ENCODE peak calls at places on chromosomes 13 and 19, in four cellular contexts. One of them, this sample, is unnamed.

GRCh38 chr19:13208131-13208963 is 58.1 kb downstream of the IER2 start:
- DNase-seq in AG04450: peak
- DNase-seq in fibroblast of lung: peak
- DNase-seq in uterus: peak
- DNase-seq in this sample: peak

GRCh38 chr19:58001895-58002369 is 688 bp downstream of the ZNF606 start:
- DNase-seq in AG04450: no peak
- DNase-seq in fibroblast of lung: peak
- DNase-seq in uterus: no peak
- DNase-seq in this sample: no peak

GRCh38 chr19:16185925-16186234 is 670 bp downstream of the FAM32A start:
- DNase-seq in fibroblast of lung: no peak
- DNase-seq in AG04450: no peak
- DNase-seq in uterus: no peak
- DNase-seq in this sample: no peak

GRCh38 chr13:107347641-107348369 is 779.9 kb upstream of the ARGLU1 start:
- DNase-seq in AG04450: no peak
- DNase-seq in uterus: peak
- DNase-seq in fibroblast of lung: peak
- DNase-seq in this sample: no peak

GRCh38 chr19:42250666-42251531 is 4.0 kb downstream of the ERF start:
- DNase-seq in uterus: peak
- DNase-seq in fibroblast of lung: peak
- DNase-seq in AG04450: no peak
- DNase-seq in this sample: no peak

GRCh38 chr13:49584771-49585182 is 581 bp downstream of the RCBTB1 start:
- DNase-seq in AG04450: no peak
- DNase-seq in uterus: no peak
- DNase-seq in fibroblast of lung: no peak
- DNase-seq in this sample: no peak

GRCh38 chr13:41699759-41700158 is 242.4 kb downstream of the RGCC start:
- DNase-seq in uterus: no peak
- DNase-seq in fibroblast of lung: no peak
- DNase-seq in AG04450: no peak
- DNase-seq in this sample: no peak

GRCh38 chr19:52200044-52200443 is 10.2 kb downstream of the PPP2R1A start:
- DNase-seq in uterus: peak
- DNase-seq in AG04450: peak
- DNase-seq in fibroblast of lung: peak
- DNase-seq in this sample: no peak

GRCh38 chr13:52156724-52157251 is 2.6 kb downstream of the NEK3 start:
- DNase-seq in uterus: no peak
- DNase-seq in AG04450: no peak
- DNase-seq in fibroblast of lung: no peak
- DNase-seq in this sample: no peak

GRCh38 chr19:33052352-33052972 is 12.2 kb downstream of the RHPN2 start:
- DNase-seq in uterus: peak
- DNase-seq in AG04450: no peak
- DNase-seq in fibroblast of lung: peak
- DNase-seq in this sample: no peak

GRCh38 chr13:32824671-32825070 is 191.6 kb upstream of the KL start:
- DNase-seq in AG04450: peak
- DNase-seq in fibroblast of lung: peak
- DNase-seq in uterus: no peak
- DNase-seq in this sample: no peak

GRCh38 chr19:10471909-10472308 is 31.2 kb downstream of the KEAP1 start:
- DNase-seq in uterus: no peak
- DNase-seq in AG04450: no peak
- DNase-seq in fibroblast of lung: peak
- DNase-seq in this sample: no peak

GRCh38 chr19:38862321-38863059 is 12.7 kb upstream of the HNRNPL start:
- DNase-seq in uterus: peak
- DNase-seq in fibroblast of lung: peak
- DNase-seq in AG04450: no peak
- DNase-seq in this sample: no peak

GRCh38 chr13:113109151-113110047 is 3.8 kb downstream of the F7 start:
- DNase-seq in fibroblast of lung: no peak
- DNase-seq in AG04450: no peak
- DNase-seq in uterus: no peak
- DNase-seq in this sample: peak

GRCh38 chr13:57311009-57311586 is 144.1 kb downstream of the PRR20E start:
- DNase-seq in uterus: no peak
- DNase-seq in fibroblast of lung: no peak
- DNase-seq in AG04450: no peak
- DNase-seq in this sample: no peak

GRCh38 chr13:70339738-70340137 is 231.5 kb upstream of the KLHL1 start:
- DNase-seq in uterus: no peak
- DNase-seq in fibroblast of lung: no peak
- DNase-seq in AG04450: no peak
- DNase-seq in this sample: peak

GRCh38 chr13:48132961-48133360 is 38.1 kb upstream of the MED4 start:
- DNase-seq in fibroblast of lung: no peak
- DNase-seq in uterus: no peak
- DNase-seq in AG04450: no peak
- DNase-seq in this sample: no peak

GRCh38 chr19:41031926-41032325 is 40.8 kb downstream of the CYP2B6 start:
- DNase-seq in fibroblast of lung: no peak
- DNase-seq in uterus: no peak
- DNase-seq in AG04450: no peak
- DNase-seq in this sample: no peak

GRCh38 chr19:13833330-13834265 is 38.4 kb downstream of the ZSWIM4 start:
- DNase-seq in fibroblast of lung: peak
- DNase-seq in AG04450: peak
- DNase-seq in uterus: peak
- DNase-seq in this sample: peak

GRCh38 chr13:46392967-46393366 is 5.9 kb upstream of the RUBCNL start:
- DNase-seq in uterus: no peak
- DNase-seq in fibroblast of lung: no peak
- DNase-seq in AG04450: no peak
- DNase-seq in this sample: no peak

GRCh38 chr19:48745208-48745995 is 1.3 kb downstream of the IZUMO1 start:
- DNase-seq in AG04450: no peak
- DNase-seq in fibroblast of lung: peak
- DNase-seq in uterus: no peak
- DNase-seq in this sample: peak

GRCh38 chr13:55437162-55437561 is 1703.6 kb upstream of the PRR20A start:
- DNase-seq in uterus: no peak
- DNase-seq in fibroblast of lung: no peak
- DNase-seq in AG04450: no peak
- DNase-seq in this sample: no peak

GRCh38 chr13:89831157-89831556 is 1516.3 kb upstream of the MIR17HG start:
- DNase-seq in uterus: no peak
- DNase-seq in AG04450: no peak
- DNase-seq in fibroblast of lung: no peak
- DNase-seq in this sample: no peak

GRCh38 chr13:40179882-40180281 is 486.6 kb downstream of the FOXO1 start:
- DNase-seq in fibroblast of lung: no peak
- DNase-seq in AG04450: no peak
- DNase-seq in uterus: no peak
- DNase-seq in this sample: no peak

GRCh38 chr19:32688315-32688714 is 3.3 kb upstream of the NUDT19 start:
- DNase-seq in AG04450: no peak
- DNase-seq in uterus: no peak
- DNase-seq in fibroblast of lung: no peak
- DNase-seq in this sample: no peak

GRCh38 chr13:75687145-75687763 is 51.1 kb downstream of the LMO7 start:
- DNase-seq in uterus: no peak
- DNase-seq in fibroblast of lung: peak
- DNase-seq in AG04450: no peak
- DNase-seq in this sample: no peak

GRCh38 chr13:93080587-93080986 is 146.0 kb upstream of the GPC6 start:
- DNase-seq in fibroblast of lung: peak
- DNase-seq in AG04450: no peak
- DNase-seq in uterus: no peak
- DNase-seq in this sample: no peak

GRCh38 chr13:94431569-94431968 is 47.9 kb downstream of the DCT start:
- DNase-seq in AG04450: no peak
- DNase-seq in uterus: no peak
- DNase-seq in fibroblast of lung: peak
- DNase-seq in this sample: no peak

GRCh38 chr13:22050951-22051563 is 380.2 kb downstream of the FGF9 start:
- DNase-seq in uterus: no peak
- DNase-seq in AG04450: no peak
- DNase-seq in fibroblast of lung: no peak
- DNase-seq in this sample: no peak

GRCh38 chr19:55670280-55671053 is 4.6 kb upstream of the EPN1 start:
- DNase-seq in fibroblast of lung: no peak
- DNase-seq in AG04450: no peak
- DNase-seq in uterus: no peak
- DNase-seq in this sample: no peak

GRCh38 chr19:31874313-31874712 is 471.1 kb upstream of the ZNF507 start:
- DNase-seq in AG04450: no peak
- DNase-seq in uterus: no peak
- DNase-seq in fibroblast of lung: no peak
- DNase-seq in this sample: no peak

GRCh38 chr13:46679369-46680180 is 117.4 kb downstream of the ESD start:
- DNase-seq in AG04450: no peak
- DNase-seq in fibroblast of lung: peak
- DNase-seq in uterus: peak
- DNase-seq in this sample: no peak

GRCh38 chr13:107209811-107210210 is 641.9 kb upstream of the ARGLU1 start:
- DNase-seq in fibroblast of lung: peak
- DNase-seq in uterus: no peak
- DNase-seq in AG04450: no peak
- DNase-seq in this sample: no peak

GRCh38 chr19:16018801-16019551 is 57.3 kb upstream of the TPM4 start:
- DNase-seq in AG04450: no peak
- DNase-seq in fibroblast of lung: no peak
- DNase-seq in uterus: no peak
- DNase-seq in this sample: no peak

GRCh38 chr19:13012690-13013608 is 17.7 kb downstream of the NFIX start:
- DNase-seq in uterus: peak
- DNase-seq in fibroblast of lung: peak
- DNase-seq in AG04450: no peak
- DNase-seq in this sample: no peak

GRCh38 chr13:95150555-95150954 is 150.7 kb downstream of the ABCC4 start:
- DNase-seq in fibroblast of lung: no peak
- DNase-seq in uterus: no peak
- DNase-seq in AG04450: no peak
- DNase-seq in this sample: no peak

GRCh38 chr19:807627-808175 is 10.4 kb downstream of the PTBP1 start:
- DNase-seq in fibroblast of lung: no peak
- DNase-seq in AG04450: no peak
- DNase-seq in uterus: no peak
- DNase-seq in this sample: no peak

GRCh38 chr19:805161-805561 is 7.9 kb downstream of the PTBP1 start:
- DNase-seq in AG04450: no peak
- DNase-seq in fibroblast of lung: no peak
- DNase-seq in uterus: no peak
- DNase-seq in this sample: no peak

GRCh38 chr19:808176-808741 is 11.0 kb downstream of the PTBP1 start:
- DNase-seq in fibroblast of lung: no peak
- DNase-seq in AG04450: no peak
- DNase-seq in uterus: no peak
- DNase-seq in this sample: no peak

GRCh38 chr19:805600-806550 is 8.6 kb downstream of the PTBP1 start:
- DNase-seq in uterus: no peak
- DNase-seq in fibroblast of lung: no peak
- DNase-seq in AG04450: no peak
- DNase-seq in this sample: no peak

DNA sequence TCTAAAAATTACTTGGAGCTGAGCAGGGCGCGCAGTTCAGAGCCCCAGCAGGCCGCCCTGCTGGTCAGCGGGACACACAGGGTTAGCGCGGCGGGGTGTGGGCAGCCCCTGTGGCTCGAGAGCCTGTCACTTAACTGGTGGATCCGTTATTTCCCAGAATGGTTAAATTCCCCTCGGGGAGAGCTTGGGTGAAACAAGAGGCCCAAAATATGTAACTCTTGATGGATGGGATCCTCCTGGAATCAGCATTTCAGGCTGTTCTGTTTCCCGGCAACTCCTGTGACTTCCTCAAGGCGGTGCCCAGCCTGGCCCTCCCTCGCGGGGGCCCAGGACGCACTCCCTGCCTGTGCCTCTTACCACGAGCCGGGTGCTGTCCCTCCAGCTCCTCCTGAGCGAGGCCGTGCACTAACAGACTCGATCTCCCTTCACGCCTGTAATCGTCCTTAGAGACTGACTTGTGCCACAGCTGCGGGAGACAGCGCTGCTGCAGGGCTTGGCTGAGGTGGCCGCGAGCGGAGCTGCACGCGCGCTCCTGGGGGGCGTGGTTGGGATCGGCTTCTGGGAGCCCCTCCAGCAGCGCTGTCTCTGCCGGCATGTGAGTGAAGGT is 9.7 kb downstream of the PTBP1 start:
- DNase-seq in fibroblast of lung: no peak
- DNase-seq in AG04450: no peak
- DNase-seq in uterus: no peak
- DNase-seq in this sample: no peak
- TF ChIP-seq CTCF in fibroblast of lung: no peak
- TF ChIP-seq CTCF in AG04450: no peak
- TF ChIP-seq CTCF in uterus: no peak
- TF ChIP-seq CTCF in this sample: no peak

GRCh38 chr19:3708207-3708931 is at the start of gene TJP3:
- DNase-seq in fibroblast of lung: no peak
- DNase-seq in uterus: no peak
- DNase-seq in AG04450: no peak
- DNase-seq in this sample: no peak
- TF ChIP-seq CTCF in fibroblast of lung: no peak
- TF ChIP-seq CTCF in uterus: no peak
- TF ChIP-seq CTCF in AG04450: no peak
- TF ChIP-seq CTCF in this sample: no peak

GRCh38 chr13:36822786-36823185 is 3.8 kb downstream of the RFXAP start:
- DNase-seq in AG04450: no peak
- DNase-seq in uterus: no peak
- DNase-seq in fibroblast of lung: no peak
- DNase-seq in this sample: no peak
- TF ChIP-seq CTCF in AG04450: no peak
- TF ChIP-seq CTCF in uterus: no peak
- TF ChIP-seq CTCF in fibroblast of lung: no peak
- TF ChIP-seq CTCF in this sample: no peak

DNA sequence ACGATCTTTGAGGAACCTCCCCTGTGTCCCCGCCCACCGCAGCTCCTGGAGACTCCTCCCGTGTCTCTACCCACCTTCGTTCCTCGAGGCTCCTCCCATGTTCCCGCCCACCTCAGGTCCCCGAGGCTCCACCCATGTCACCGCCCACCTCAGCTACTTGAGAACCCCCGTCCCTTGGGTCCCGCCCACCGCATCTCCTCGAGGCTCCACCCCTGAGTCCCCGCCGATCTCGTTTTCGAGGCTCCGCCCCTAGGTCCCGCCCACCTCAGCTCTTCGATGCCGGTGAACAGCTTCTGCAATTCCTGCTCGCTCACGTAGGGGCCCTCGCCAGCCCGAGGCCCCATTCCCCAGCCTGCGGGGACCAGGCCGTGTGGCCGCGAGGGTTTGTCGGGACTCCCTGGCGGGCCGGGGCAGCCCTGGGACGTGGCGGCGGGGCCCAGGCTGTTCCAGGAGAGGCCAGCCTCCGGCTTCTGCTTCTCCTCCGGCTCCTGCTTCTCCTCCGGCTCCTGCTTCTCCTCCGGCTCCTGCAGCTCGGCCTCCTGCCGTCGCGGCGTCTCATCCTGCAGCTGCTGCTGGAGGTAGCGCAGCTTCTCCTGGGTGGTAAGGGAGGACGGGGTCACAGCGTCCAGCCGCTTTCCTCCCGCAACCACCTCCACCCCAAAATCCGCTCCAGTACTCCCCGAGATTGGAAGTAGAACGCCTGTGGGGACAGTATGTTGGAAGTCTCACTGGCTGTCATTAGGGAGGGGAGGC is 16.7 kb downstream of the TSKS start:
- DNase-seq in fibroblast of lung: peak
- DNase-seq in uterus: peak
- DNase-seq in AG04450: no peak
- DNase-seq in this sample: peak
- TF ChIP-seq CTCF in fibroblast of lung: no peak
- TF ChIP-seq CTCF in uterus: no peak
- TF ChIP-seq CTCF in AG04450: no peak
- TF ChIP-seq CTCF in this sample: no peak

This sample was measured in glutamatergic neuron.